ENCODE peak calls at places on chromosomes 16 and 17, in five cellular contexts. One of them, this sample, is unnamed.

GRCh38 chr17:82858376-82859126 is 18.7 kb upstream of the ZNF750 start:
- DNase-seq in renal cortical epithelial cell: peak
- DNase-seq in GM12878: no peak
- DNase-seq in HS-5: no peak
- DNase-seq in A172: no peak
- DNase-seq in this sample: peak

GRCh38 chr17:50144845-50145531 is 5.5 kb downstream of the PPP1R9B start:
- DNase-seq in renal cortical epithelial cell: no peak
- DNase-seq in GM12878: no peak
- DNase-seq in HS-5: no peak
- DNase-seq in A172: no peak
- DNase-seq in this sample: no peak

GRCh38 chr17:79793924-79794304 is 3.0 kb downstream of the CBX8 start:
- DNase-seq in renal cortical epithelial cell: no peak
- DNase-seq in GM12878: no peak
- DNase-seq in HS-5: no peak
- DNase-seq in A172: no peak
- DNase-seq in this sample: no peak

GRCh38 chr17:69588739-69589334 is 174.3 kb downstream of the MAP2K6 start:
- DNase-seq in renal cortical epithelial cell: peak
- DNase-seq in GM12878: no peak
- DNase-seq in HS-5: no peak
- DNase-seq in A172: no peak
- DNase-seq in this sample: no peak

GRCh38 chr17:73907601-73907910 is 263.3 kb upstream of the SDK2 start:
- DNase-seq in renal cortical epithelial cell: no peak
- DNase-seq in GM12878: no peak
- DNase-seq in HS-5: no peak
- DNase-seq in A172: no peak
- DNase-seq in this sample: no peak

GRCh38 chr17:6995500-6996255 is at the start of gene ALOX12:
- DNase-seq in renal cortical epithelial cell: no peak
- DNase-seq in GM12878: no peak
- DNase-seq in HS-5: no peak
- DNase-seq in A172: no peak
- DNase-seq in this sample: no peak

GRCh38 chr17:9363440-9364350 is 211.9 kb downstream of the STX8 start:
- DNase-seq in renal cortical epithelial cell: peak
- DNase-seq in GM12878: no peak
- DNase-seq in HS-5: peak
- DNase-seq in A172: peak
- DNase-seq in this sample: no peak

GRCh38 chr17:48555183-48555615 is 10.3 kb upstream of the HOXB2 start:
- DNase-seq in renal cortical epithelial cell: peak
- DNase-seq in GM12878: no peak
- DNase-seq in HS-5: no peak
- DNase-seq in A172: peak
- DNase-seq in this sample: no peak

GRCh38 chr16:85112364-85112763 is at the start of gene CIBAR2:
- DNase-seq in renal cortical epithelial cell: no peak
- DNase-seq in GM12878: no peak
- DNase-seq in HS-5: no peak
- DNase-seq in A172: no peak
- DNase-seq in this sample: no peak

GRCh38 chr16:27315333-27316037 is 1.7 kb downstream of the IL4R start:
- DNase-seq in renal cortical epithelial cell: peak
- DNase-seq in GM12878: no peak
- DNase-seq in HS-5: peak
- DNase-seq in A172: peak
- DNase-seq in this sample: no peak

GRCh38 chr16:53341787-53342186 is 92.5 kb upstream of the RBL2 start:
- DNase-seq in renal cortical epithelial cell: no peak
- DNase-seq in GM12878: no peak
- DNase-seq in HS-5: no peak
- DNase-seq in A172: no peak
- DNase-seq in this sample: no peak

GRCh38 chr17:27389542-27390140 is 66.6 kb upstream of the KSR1 start:
- DNase-seq in renal cortical epithelial cell: no peak
- DNase-seq in GM12878: no peak
- DNase-seq in HS-5: no peak
- DNase-seq in A172: no peak
- DNase-seq in this sample: no peak

GRCh38 chr17:79844869-79845600 is 5.8 kb upstream of the CBX4 start:
- DNase-seq in renal cortical epithelial cell: no peak
- DNase-seq in GM12878: no peak
- DNase-seq in HS-5: no peak
- DNase-seq in A172: no peak
- DNase-seq in this sample: no peak

GRCh38 chr17:73604476-73604875 is 39.8 kb downstream of the SDK2 start:
- DNase-seq in renal cortical epithelial cell: no peak
- DNase-seq in GM12878: no peak
- DNase-seq in HS-5: no peak
- DNase-seq in A172: no peak
- DNase-seq in this sample: no peak

GRCh38 chr17:55332296-55333041 is 67.7 kb downstream of the HLF start:
- DNase-seq in renal cortical epithelial cell: peak
- DNase-seq in GM12878: no peak
- DNase-seq in HS-5: no peak
- DNase-seq in A172: no peak
- DNase-seq in this sample: no peak

GRCh38 chr16:3825103-3825502 is 55.4 kb downstream of the CREBBP start:
- DNase-seq in renal cortical epithelial cell: peak
- DNase-seq in GM12878: no peak
- DNase-seq in HS-5: peak
- DNase-seq in A172: peak
- DNase-seq in this sample: no peak

GRCh38 chr16:1245452-1246005 is 5.0 kb downstream of the TPSAB1 start:
- DNase-seq in renal cortical epithelial cell: no peak
- DNase-seq in GM12878: no peak
- DNase-seq in HS-5: no peak
- DNase-seq in A172: no peak
- DNase-seq in this sample: no peak

GRCh38 chr16:85378145-85379040 is 234.7 kb upstream of the GSE1 start:
- DNase-seq in renal cortical epithelial cell: no peak
- DNase-seq in GM12878: no peak
- DNase-seq in HS-5: no peak
- DNase-seq in A172: no peak
- DNase-seq in this sample: no peak

GRCh38 chr16:86072328-86073102 is 173.6 kb downstream of the IRF8 start:
- DNase-seq in renal cortical epithelial cell: peak
- DNase-seq in GM12878: no peak
- DNase-seq in HS-5: peak
- DNase-seq in A172: peak
- DNase-seq in this sample: no peak

GRCh38 chr16:15682105-15682570 is 32.1 kb downstream of the NDE1 start:
- DNase-seq in renal cortical epithelial cell: peak
- DNase-seq in GM12878: no peak
- DNase-seq in HS-5: peak
- DNase-seq in A172: peak
- DNase-seq in this sample: no peak

GRCh38 chr17:40291311-40291710 is 3.6 kb downstream of the CDC6 start:
- DNase-seq in renal cortical epithelial cell: no peak
- DNase-seq in GM12878: no peak
- DNase-seq in HS-5: no peak
- DNase-seq in A172: no peak
- DNase-seq in this sample: no peak

GRCh38 chr17:47165137-47165536 is 24.0 kb downstream of the CDC27 start:
- DNase-seq in renal cortical epithelial cell: no peak
- DNase-seq in GM12878: no peak
- DNase-seq in HS-5: no peak
- DNase-seq in A172: no peak
- DNase-seq in this sample: no peak

GRCh38 chr16:31877876-31878642 is 4.5 kb downstream of the ZNF267 start:
- DNase-seq in renal cortical epithelial cell: no peak
- DNase-seq in GM12878: no peak
- DNase-seq in HS-5: no peak
- DNase-seq in A172: no peak
- DNase-seq in this sample: no peak

GRCh38 chr17:69870751-69871199 is 204.2 kb upstream of the KCNJ16 start:
- DNase-seq in renal cortical epithelial cell: no peak
- DNase-seq in GM12878: no peak
- DNase-seq in HS-5: peak
- DNase-seq in A172: no peak
- DNase-seq in this sample: no peak

GRCh38 chr16:85556456-85557082 is 56.6 kb upstream of the GSE1 start:
- DNase-seq in renal cortical epithelial cell: no peak
- DNase-seq in GM12878: no peak
- DNase-seq in HS-5: no peak
- DNase-seq in A172: no peak
- DNase-seq in this sample: peak

GRCh38 chr16:4111748-4112696 is 4.2 kb downstream of the ADCY9 start:
- DNase-seq in renal cortical epithelial cell: no peak
- DNase-seq in GM12878: no peak
- DNase-seq in HS-5: no peak
- DNase-seq in A172: peak
- DNase-seq in this sample: no peak

GRCh38 chr17:43655702-43656275 is 5.9 kb downstream of the MEOX1 start:
- DNase-seq in renal cortical epithelial cell: no peak
- DNase-seq in GM12878: no peak
- DNase-seq in HS-5: no peak
- DNase-seq in A172: no peak
- DNase-seq in this sample: no peak

GRCh38 chr17:51322390-51323029 is 62.2 kb downstream of the UTP18 start:
- DNase-seq in renal cortical epithelial cell: peak
- DNase-seq in GM12878: no peak
- DNase-seq in HS-5: no peak
- DNase-seq in A172: peak
- DNase-seq in this sample: no peak

GRCh38 chr17:34435182-34435928 is 72.3 kb upstream of the CCL1 start:
- DNase-seq in renal cortical epithelial cell: no peak
- DNase-seq in GM12878: no peak
- DNase-seq in HS-5: no peak
- DNase-seq in A172: no peak
- DNase-seq in this sample: no peak

This sample was measured in T-helper 22 cell.